ENCODE peak calls at places on chromosome 11, in eight cellular contexts. Q is B cell, D is psoas muscle, G is endothelial cell, C is bronchial epithelial cell, Z is left ventricle myocardium inferior, J is lower lobe of right lung, L is PC-9. T is an unnamed sample.
A peak's percentile ranks its signal among the peaks of the same experiment; 100 is the strongest.

GRCh38 chr11:67269401-67270255 is 3.4 kb downstream of the GRK2 start:
- DNase-seq in D (peak; percentile 65), J (peak; percentile 49), Z (no peak), C (no peak), Q (no peak), L (no peak), G (no peak), T (no peak)

GRCh38 chr11:134228625-134229024 is 4.2 kb downstream of the VPS26B start:
- DNase-seq in D (no peak), Q (peak; percentile 75), L (no peak), C (no peak), Z (no peak), G (no peak), J (no peak), T (peak; percentile 70)

GRCh38 chr11:66101055-66101454 is 31.0 kb downstream of the PACS1 start:
- DNase-seq in D (no peak), Z (no peak), L (no peak), J (no peak), G (no peak), Q (no peak), C (no peak), T (no peak)

GRCh38 chr11:126423154-126423553 is 67.7 kb downstream of the ST3GAL4 start:
- DNase-seq in Q (no peak), Z (no peak), J (no peak), G (no peak), D (peak; percentile 23), C (no peak), L (no peak), T (no peak)

GRCh38 chr11:11069741-11070550 is 212.1 kb upstream of the ZBED5 start:
- DNase-seq in J (no peak), Q (no peak), Z (no peak), G (no peak), D (no peak), C (no peak), L (no peak), T (no peak)

GRCh38 chr11:128181090-128181485 is 406.3 kb downstream of the ETS1 start:
- DNase-seq in G (no peak), D (no peak), C (no peak), J (no peak), L (no peak), Q (no peak), Z (no peak), T (no peak)

GRCh38 chr11:111596319-111596718 is 5.9 kb upstream of the SIK2 start:
- DNase-seq in Q (no peak), C (no peak), J (no peak), Z (no peak), D (no peak), L (no peak), G (no peak), T (no peak)

GRCh38 chr11:73192272-73192671 is 25.8 kb upstream of the P2RY2 start:
- DNase-seq in C (peak; percentile 99), Q (no peak), Z (no peak), J (peak; percentile 59), D (peak; percentile 25), L (peak; percentile 99), G (no peak), T (no peak)

GRCh38 chr11:94128171-94128745 is 383 bp upstream of the PANX1 start:
- DNase-seq in L (no peak), Z (no peak), J (peak; percentile 57), G (peak; percentile 32), Q (peak; percentile 40), C (no peak), D (no peak), T (peak; percentile 37)

GRCh38 chr11:133476570-133477262 is 55.6 kb downstream of the OPCML start:
- DNase-seq in L (no peak), J (no peak), Q (no peak), Z (no peak), D (no peak), G (no peak), C (peak; percentile 70), T (no peak)

GRCh38 chr11:1157645-1158591 is at the start of gene MUC5AC:
- DNase-seq in Q (peak; percentile 33), G (no peak), Z (no peak), D (peak; percentile 38), J (no peak), L (no peak), C (no peak), T (peak; percentile 22)

GRCh38 chr11:14443642-14444041 is 56.0 kb downstream of the COPB1 start:
- DNase-seq in J (no peak), G (no peak), C (peak; percentile 60), D (no peak), Z (no peak), L (peak; percentile 80), Q (no peak), T (no peak)

DNA sequence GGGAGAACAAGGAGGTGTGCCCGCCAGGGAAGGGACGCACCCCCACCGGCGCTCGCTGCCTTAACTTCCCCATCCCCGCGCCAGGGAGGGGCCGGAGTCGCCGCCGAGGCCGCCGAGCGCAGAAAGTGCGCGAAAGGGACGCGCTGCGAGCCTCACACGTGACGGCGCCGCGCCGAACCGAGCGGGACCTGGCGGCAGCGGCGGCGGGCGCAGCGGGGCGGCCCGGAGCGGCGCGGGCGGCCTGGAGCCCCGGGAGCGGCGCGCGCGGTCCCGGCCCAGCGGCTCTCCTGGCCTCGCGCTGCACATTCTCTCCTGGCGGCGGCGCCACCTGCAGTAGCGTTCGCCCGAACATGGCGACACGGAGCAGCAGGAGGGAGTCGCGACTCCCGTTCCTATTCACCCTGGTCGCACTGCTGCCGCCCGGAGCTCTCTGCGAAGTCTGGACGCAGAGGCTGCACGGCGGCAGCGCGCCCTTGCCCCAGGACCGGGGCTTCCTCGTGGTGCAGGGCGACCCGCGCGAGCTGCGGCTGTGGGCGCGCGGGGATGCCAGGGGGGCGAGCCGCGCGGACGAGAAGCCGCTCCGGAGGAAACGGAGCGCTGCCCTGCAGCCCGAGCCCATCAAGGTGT is at the start of gene SORL1:
- DNase-seq in G (peak; percentile 84), D (peak; percentile 78), L (no peak), Z (peak; percentile 72), J (peak; percentile 86), C (peak; percentile 38), Q (peak; percentile 85), T (peak; percentile 84)
- TF ChIP-seq CTCF in G (peak; percentile 60), D (peak; percentile 45), L (peak; percentile 31), Z (peak; percentile 65), J (peak; percentile 29), C (peak; percentile 83), Q (peak; percentile 48), T (peak; percentile 82)

GRCh38 chr11:96310236-96310635 is 32.8 kb downstream of the MAML2 start:
- DNase-seq in Z (no peak), C (no peak), Q (no peak), D (no peak), G (no peak), J (no peak), L (no peak), T (no peak)

GRCh38 chr11:96309001-96309642 is 33.9 kb downstream of the MAML2 start:
- DNase-seq in Z (no peak), G (no peak), C (no peak), D (no peak), Q (no peak), J (no peak), L (peak; percentile 70), T (no peak)

GRCh38 chr11:96307748-96308133 is 35.3 kb downstream of the MAML2 start:
- DNase-seq in C (peak; percentile 91), Q (no peak), Z (no peak), J (no peak), D (no peak), G (no peak), L (peak; percentile 91), T (no peak)

GRCh38 chr11:96311120-96311568 is 31.9 kb downstream of the MAML2 start:
- DNase-seq in L (peak; percentile 50), Q (no peak), Z (no peak), G (no peak), D (no peak), C (peak; percentile 49), J (no peak), T (no peak)

DNA sequence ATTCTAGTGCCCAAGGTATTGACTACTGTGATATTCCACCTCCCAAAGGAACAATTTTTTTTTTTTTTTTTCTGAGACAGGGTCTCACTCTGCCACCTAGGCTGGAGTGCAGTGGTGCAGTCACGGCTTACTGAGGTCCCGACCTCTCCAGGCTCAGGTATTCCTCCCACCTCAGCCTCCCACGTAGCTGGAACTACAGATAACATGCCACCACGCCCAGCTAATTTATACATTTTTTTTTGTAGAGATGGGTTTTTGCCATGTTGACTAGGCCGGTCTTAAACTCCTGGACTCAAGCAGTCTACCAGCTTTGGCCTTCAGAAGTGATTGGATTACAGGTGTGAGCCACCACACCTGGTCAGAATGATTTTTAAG is 33.4 kb downstream of the MAML2 start:
- DNase-seq in L (no peak), J (no peak), Q (no peak), D (no peak), G (no peak), Z (no peak), C (no peak), T (no peak)
- TF ChIP-seq CTCF in L (no peak), J (no peak), Q (no peak), D (no peak), G (no peak), Z (no peak), C (no peak), T (no peak)

GRCh38 chr11:86570457-86570856 is 102.0 kb downstream of the ME3 start:
- DNase-seq in C (no peak), D (no peak), Z (no peak), L (no peak), Q (no peak), J (no peak), G (no peak), T (no peak)

GRCh38 chr11:86569109-86569508 is 103.3 kb downstream of the ME3 start:
- DNase-seq in Q (no peak), G (no peak), D (no peak), Z (no peak), J (no peak), L (no peak), C (no peak), T (no peak)

GRCh38 chr11:86570020-86570419 is 102.4 kb downstream of the ME3 start:
- DNase-seq in Q (no peak), D (no peak), G (no peak), Z (no peak), J (no peak), L (peak; percentile 73), C (peak; percentile 45), T (no peak)

GRCh38 chr11:86574493-86575207 is 97.8 kb downstream of the ME3 start:
- DNase-seq in Z (no peak), J (no peak), G (no peak), D (no peak), Q (no peak), C (no peak), L (no peak), T (no peak)

GRCh38 chr11:86571273-86571948 is 101.0 kb downstream of the ME3 start:
- DNase-seq in C (no peak), Z (no peak), L (no peak), Q (no peak), G (peak; percentile 66), D (no peak), J (no peak), T (no peak)
- TF ChIP-seq CTCF in C (no peak), Z (peak; percentile 22), L (peak; percentile 60), Q (no peak), G (peak; percentile 78), D (peak; percentile 14), J (no peak), T (peak; percentile 21)

DNA sequence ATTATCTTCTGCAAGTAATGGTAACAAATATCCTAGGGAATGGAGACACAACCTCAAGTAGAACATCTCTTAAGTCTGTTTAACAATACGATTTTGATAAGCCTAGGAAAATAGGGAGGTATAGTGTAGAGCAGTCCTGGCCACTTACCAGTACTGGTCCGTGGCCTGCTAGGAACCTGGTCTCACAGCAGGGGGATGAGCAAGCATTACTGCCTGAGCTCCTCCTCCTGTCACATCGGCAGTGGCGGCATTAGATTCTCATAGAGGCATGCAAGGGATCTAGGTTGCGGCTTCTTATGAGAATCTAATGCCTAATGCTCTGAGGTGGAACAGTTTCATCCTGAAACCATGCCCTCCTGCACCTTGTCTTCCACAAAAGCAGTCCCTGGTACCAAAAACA is 4.4 kb downstream of the OR51V1 start:
- DNase-seq in Q (no peak), J (no peak), L (no peak), Z (no peak), D (no peak), C (no peak), G (no peak), T (no peak)
- TF ChIP-seq CTCF in Q (no peak), J (no peak), L (no peak), Z (no peak), D (no peak), C (no peak), G (no peak), T (no peak)

T was measured in GM13977.